ENCODE peak calls at places on chromosome 14, in five cellular contexts. One of them, this sample, is unnamed.

GRCh38 chr14:28412076-28412475 is 354.5 kb upstream of the FOXG1 start:
- DNase-seq in A549: no peak
- DNase-seq in GM12878: no peak
- DNase-seq in K562: no peak
- DNase-seq in HepG2: no peak
- DNase-seq in this sample: no peak

GRCh38 chr14:33676135-33676566 is 274.7 kb downstream of the EGLN3 start:
- DNase-seq in A549: peak
- DNase-seq in HepG2: peak
- DNase-seq in GM12878: no peak
- DNase-seq in K562: peak
- DNase-seq in this sample: no peak

GRCh38 chr14:89617471-89618291 is 200.6 kb upstream of the FOXN3 start:
- DNase-seq in HepG2: peak
- DNase-seq in A549: no peak
- DNase-seq in GM12878: no peak
- DNase-seq in K562: no peak
- DNase-seq in this sample: peak

GRCh38 chr14:71382315-71382714 is 475.1 kb downstream of the PCNX1 start:
- DNase-seq in HepG2: no peak
- DNase-seq in GM12878: no peak
- DNase-seq in K562: no peak
- DNase-seq in A549: no peak
- DNase-seq in this sample: no peak

GRCh38 chr14:37384870-37385596 is 187.3 kb downstream of the MIPOL1 start:
- DNase-seq in A549: no peak
- DNase-seq in GM12878: no peak
- DNase-seq in HepG2: peak
- DNase-seq in K562: no peak
- DNase-seq in this sample: no peak

GRCh38 chr14:32702088-32702487 is 236.6 kb upstream of the NPAS3 start:
- DNase-seq in GM12878: no peak
- DNase-seq in K562: no peak
- DNase-seq in HepG2: no peak
- DNase-seq in A549: no peak
- DNase-seq in this sample: no peak

GRCh38 chr14:59352951-59353350 is 112.2 kb downstream of the GPR135 start:
- DNase-seq in HepG2: no peak
- DNase-seq in GM12878: no peak
- DNase-seq in K562: no peak
- DNase-seq in A549: no peak
- DNase-seq in this sample: no peak

GRCh38 chr14:68088463-68088862 is 268.9 kb downstream of the RAD51B start:
- DNase-seq in A549: peak
- DNase-seq in K562: no peak
- DNase-seq in GM12878: no peak
- DNase-seq in HepG2: no peak
- DNase-seq in this sample: peak

GRCh38 chr14:21039585-21040369 is 2.4 kb upstream of the RNASE7 start:
- DNase-seq in A549: peak
- DNase-seq in K562: no peak
- DNase-seq in HepG2: peak
- DNase-seq in GM12878: no peak
- DNase-seq in this sample: peak

GRCh38 chr14:105862581-105863239 is 336.3 kb downstream of the TMEM121 start:
- DNase-seq in K562: no peak
- DNase-seq in GM12878: no peak
- DNase-seq in A549: no peak
- DNase-seq in HepG2: no peak
- DNase-seq in this sample: no peak

GRCh38 chr14:68710776-68711175 is 82.1 kb downstream of the ZFP36L1 start:
- DNase-seq in A549: no peak
- DNase-seq in GM12878: no peak
- DNase-seq in HepG2: no peak
- DNase-seq in K562: no peak
- DNase-seq in this sample: no peak

GRCh38 chr14:89252887-89253532 is 164.0 kb downstream of the FOXN3 start:
- DNase-seq in HepG2: no peak
- DNase-seq in GM12878: no peak
- DNase-seq in K562: no peak
- DNase-seq in A549: no peak
- DNase-seq in this sample: peak

GRCh38 chr14:101174522-101174838 is 271.0 kb upstream of the RTL1 start:
- DNase-seq in A549: no peak
- DNase-seq in K562: no peak
- DNase-seq in GM12878: no peak
- DNase-seq in HepG2: no peak
- DNase-seq in this sample: no peak

GRCh38 chr14:49766839-49767238 is 1.1 kb upstream of the KLHDC2 start:
- DNase-seq in A549: no peak
- DNase-seq in HepG2: no peak
- DNase-seq in K562: no peak
- DNase-seq in GM12878: no peak
- DNase-seq in this sample: no peak

GRCh38 chr14:31543969-31544799 is 17.0 kb upstream of the NUBPL start:
- DNase-seq in K562: no peak
- DNase-seq in HepG2: peak
- DNase-seq in A549: no peak
- DNase-seq in GM12878: no peak
- DNase-seq in this sample: peak

GRCh38 chr14:42159138-42159537 is 552.5 kb downstream of the LRFN5 start:
- DNase-seq in A549: no peak
- DNase-seq in HepG2: no peak
- DNase-seq in GM12878: no peak
- DNase-seq in K562: no peak
- DNase-seq in this sample: no peak

GRCh38 chr14:67618617-67619063 is 1.1 kb upstream of the ARG2 start:
- DNase-seq in GM12878: no peak
- DNase-seq in K562: peak
- DNase-seq in HepG2: peak
- DNase-seq in A549: peak
- DNase-seq in this sample: peak

GRCh38 chr14:64800000-64800399 is 79.7 kb downstream of the SPTB start:
- DNase-seq in HepG2: peak
- DNase-seq in GM12878: no peak
- DNase-seq in K562: no peak
- DNase-seq in A549: peak
- DNase-seq in this sample: peak

GRCh38 chr14:91835197-91835919 is 32.0 kb downstream of the TC2N start:
- DNase-seq in HepG2: no peak
- DNase-seq in A549: no peak
- DNase-seq in GM12878: no peak
- DNase-seq in K562: no peak
- DNase-seq in this sample: no peak

GRCh38 chr14:64060648-64061096 is 207.9 kb downstream of the SYNE2 start:
- DNase-seq in A549: peak
- DNase-seq in K562: peak
- DNase-seq in HepG2: peak
- DNase-seq in GM12878: no peak
- DNase-seq in this sample: no peak

GRCh38 chr14:68148276-68148675 is 328.7 kb downstream of the RAD51B start:
- DNase-seq in GM12878: no peak
- DNase-seq in A549: no peak
- DNase-seq in K562: no peak
- DNase-seq in HepG2: no peak
- DNase-seq in this sample: peak

GRCh38 chr14:49897414-49897813 is 4.5 kb downstream of the ARF6 start:
- DNase-seq in GM12878: no peak
- DNase-seq in K562: no peak
- DNase-seq in A549: no peak
- DNase-seq in HepG2: no peak
- DNase-seq in this sample: no peak

GRCh38 chr14:53880761-53881160 is 75.9 kb downstream of the BMP4 start:
- DNase-seq in K562: no peak
- DNase-seq in GM12878: no peak
- DNase-seq in HepG2: no peak
- DNase-seq in A549: no peak
- DNase-seq in this sample: no peak

GRCh38 chr14:94011795-94012194 is 14.3 kb upstream of the OTUB2 start:
- DNase-seq in A549: no peak
- DNase-seq in K562: no peak
- DNase-seq in HepG2: no peak
- DNase-seq in GM12878: no peak
- DNase-seq in this sample: no peak

GRCh38 chr14:103849151-103850013 is 2.0 kb upstream of the PPP1R13B start:
- DNase-seq in A549: no peak
- DNase-seq in GM12878: no peak
- DNase-seq in HepG2: peak
- DNase-seq in K562: no peak
- DNase-seq in this sample: no peak

GRCh38 chr14:103847954-103848719 is 762 bp upstream of the PPP1R13B start:
- DNase-seq in HepG2: peak
- DNase-seq in A549: no peak
- DNase-seq in GM12878: no peak
- DNase-seq in K562: peak
- DNase-seq in this sample: no peak

GRCh38 chr14:103847439-103847953 is at the start of gene PPP1R13B:
- DNase-seq in GM12878: peak
- DNase-seq in A549: peak
- DNase-seq in K562: peak
- DNase-seq in HepG2: peak
- DNase-seq in this sample: peak

GRCh38 chr14:103846569-103847438 is 571 bp downstream of the PPP1R13B start:
- DNase-seq in HepG2: no peak
- DNase-seq in A549: no peak
- DNase-seq in K562: peak
- DNase-seq in GM12878: no peak
- DNase-seq in this sample: no peak

GRCh38 chr14:103848720-103849077 is 1.3 kb upstream of the PPP1R13B start:
- DNase-seq in GM12878: no peak
- DNase-seq in A549: no peak
- DNase-seq in HepG2: no peak
- DNase-seq in K562: no peak
- DNase-seq in this sample: no peak
- H3K4me3 ChIP-seq in GM12878: no peak
- H3K4me3 ChIP-seq in A549: no peak
- H3K4me3 ChIP-seq in HepG2: peak
- H3K4me3 ChIP-seq in K562: no peak
- H3K4me3 ChIP-seq in this sample: no peak

GRCh38 chr14:61927521-61927920 is 165.3 kb downstream of the SNAPC1 start:
- DNase-seq in A549: no peak
- DNase-seq in K562: no peak
- DNase-seq in HepG2: no peak
- DNase-seq in GM12878: no peak
- DNase-seq in this sample: peak
- TF ChIP-seq BHLHE40 in A549: no peak
- TF ChIP-seq BHLHE40 in K562: no peak
- TF ChIP-seq BHLHE40 in HepG2: no peak
- TF ChIP-seq BHLHE40 in GM12878: no peak
- TF ChIP-seq BHLHE40 in this sample: no peak

GRCh38 chr14:92960706-92961566 is 38.0 kb downstream of the CHGA start:
- DNase-seq in A549: peak
- DNase-seq in K562: no peak
- DNase-seq in HepG2: no peak
- DNase-seq in GM12878: no peak
- DNase-seq in this sample: peak

GRCh38 chr14:92958373-92959188 is 35.6 kb downstream of the CHGA start:
- DNase-seq in HepG2: no peak
- DNase-seq in K562: no peak
- DNase-seq in GM12878: no peak
- DNase-seq in A549: no peak
- DNase-seq in this sample: no peak

GRCh38 chr14:92959189-92959531 is 36.2 kb downstream of the CHGA start:
- DNase-seq in A549: no peak
- DNase-seq in HepG2: no peak
- DNase-seq in K562: no peak
- DNase-seq in GM12878: no peak
- DNase-seq in this sample: no peak

GRCh38 chr14:92961567-92961855 is 38.6 kb downstream of the CHGA start:
- DNase-seq in A549: no peak
- DNase-seq in K562: no peak
- DNase-seq in HepG2: no peak
- DNase-seq in GM12878: no peak
- DNase-seq in this sample: no peak

DNA sequence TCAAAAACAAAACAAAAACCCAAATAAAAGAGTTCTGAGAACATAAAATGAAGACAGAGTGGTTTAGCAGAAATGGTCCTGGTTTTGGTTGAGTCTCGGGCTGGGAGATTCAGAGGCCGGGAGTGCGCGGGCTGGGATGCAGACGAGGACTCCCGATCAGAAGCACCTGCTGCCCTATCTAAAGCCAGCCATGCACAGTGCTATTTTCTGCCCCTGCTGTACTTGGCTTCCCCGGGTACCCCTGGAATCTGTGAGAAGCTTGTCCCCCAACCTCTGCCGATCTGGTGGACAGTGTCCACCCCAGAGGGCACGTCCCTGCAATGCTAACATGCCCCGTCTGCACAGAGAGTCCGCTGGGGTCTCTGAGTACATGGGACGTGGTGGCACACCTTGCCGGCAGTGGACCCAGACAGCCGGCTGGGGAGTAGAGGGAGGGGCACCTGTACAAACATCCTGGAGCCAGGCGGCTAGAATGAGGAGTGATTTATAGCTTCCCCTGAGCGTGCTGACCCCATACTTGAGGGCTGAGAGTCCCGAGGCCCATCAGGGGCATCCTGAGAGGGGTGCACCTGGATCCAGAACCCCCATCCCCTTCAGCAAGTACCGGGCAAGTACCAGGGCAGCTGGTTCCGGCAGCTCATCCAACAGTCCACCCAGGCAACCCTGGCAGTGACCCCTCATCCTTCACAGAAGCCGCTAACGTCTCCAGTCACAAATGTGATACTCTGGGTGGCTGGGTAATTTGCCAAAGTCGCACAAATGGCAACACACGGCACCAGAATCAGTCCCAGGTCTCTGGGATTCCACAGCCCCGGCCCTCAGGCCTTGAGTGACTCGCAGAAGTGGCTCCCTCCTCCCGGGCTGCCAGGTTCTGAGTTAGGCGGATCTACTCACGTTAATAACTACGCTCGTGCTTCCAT is 37.1 kb downstream of the CHGA start:
- DNase-seq in GM12878: no peak
- DNase-seq in K562: no peak
- DNase-seq in A549: no peak
- DNase-seq in HepG2: no peak
- DNase-seq in this sample: no peak
- H3K4me3 ChIP-seq in GM12878: no peak
- H3K4me3 ChIP-seq in K562: no peak
- H3K4me3 ChIP-seq in A549: no peak
- H3K4me3 ChIP-seq in HepG2: no peak
- H3K4me3 ChIP-seq in this sample: no peak

GRCh38 chr14:76929927-76930326 is 98.6 kb downstream of the IRF2BPL start:
- DNase-seq in K562: peak
- DNase-seq in GM12878: no peak
- DNase-seq in HepG2: no peak
- DNase-seq in A549: no peak
- DNase-seq in this sample: no peak
- TF ChIP-seq BHLHE40 in K562: no peak
- TF ChIP-seq BHLHE40 in GM12878: no peak
- TF ChIP-seq BHLHE40 in HepG2: no peak
- TF ChIP-seq BHLHE40 in A549: no peak
- TF ChIP-seq BHLHE40 in this sample: no peak

GRCh38 chr14:75049731-75050201 is 1.5 kb downstream of the MLH3 start:
- DNase-seq in GM12878: no peak
- DNase-seq in K562: no peak
- DNase-seq in A549: no peak
- DNase-seq in HepG2: no peak
- DNase-seq in this sample: no peak
- H3K4me3 ChIP-seq in GM12878: no peak
- H3K4me3 ChIP-seq in K562: no peak
- H3K4me3 ChIP-seq in A549: no peak
- H3K4me3 ChIP-seq in HepG2: peak
- H3K4me3 ChIP-seq in this sample: no peak

This sample was measured in IMR-90.